ENCODE peak calls at places on chromosomes 11 and 22, in seven cellular contexts. S is stimulated activated CD4-positive, alpha-beta T cell treated with anti-CD3 and anti-CD28 coated beads, Interleukin-4, amount 100 ng/mL, for 48 hours; K is Peyer's patch; V is frontal cortex; T is fibroblast of the conjunctiva; M is stimulated activated CD8-positive, alpha-beta memory T cell treated with anti-CD3 and anti-CD28 coated beads, Interleukin-15, amount 100 ng/mL, for 4 hours; R is mucosa of gallbladder. X is an unnamed sample.
A peak's percentile ranks its signal among the peaks of the same experiment; 100 is the strongest.

GRCh38 chr11:102194257-102194656 is 84.0 kb downstream of the YAP1 start:
- DNase-seq in S (no peak), K (no peak), V (no peak), T (no peak), M (no peak), R (no peak), X (no peak)

GRCh38 chr11:6927030-6927617 is 898 bp downstream of the ZNF215 start:
- DNase-seq in S (no peak), K (peak; percentile 49), V (no peak), T (no peak), M (no peak), R (no peak), X (no peak)

GRCh38 chr11:35235944-35236666 is 97.1 kb downstream of the CD44 start:
- DNase-seq in S (peak; percentile 24), K (peak; percentile 71), V (no peak), T (no peak), M (peak; percentile 37), R (peak; percentile 83), X (no peak)

GRCh38 chr11:134032501-134033091 is 36.3 kb upstream of the JAM3 start:
- DNase-seq in S (no peak), K (no peak), V (no peak), T (no peak), M (no peak), R (no peak), X (no peak)

GRCh38 chr11:73597340-73597955 is 464 bp downstream of the FAM168A start:
- DNase-seq in S (no peak), K (no peak), V (no peak), T (no peak), M (no peak), R (no peak), X (no peak)

GRCh38 chr11:76800466-76801200 is 17.5 kb downstream of the TSKU start:
- DNase-seq in S (no peak), K (no peak), V (no peak), T (no peak), M (no peak), R (no peak), X (no peak)

GRCh38 chr11:45922425-45923082 is at the start of gene LARGE2:
- DNase-seq in S (no peak), K (no peak), V (no peak), T (no peak), M (no peak), R (no peak), X (no peak)

GRCh38 chr11:48025293-48025982 is 45.1 kb downstream of the PTPRJ start:
- DNase-seq in S (no peak), K (no peak), V (no peak), T (no peak), M (no peak), R (no peak), X (no peak)

GRCh38 chr22:44424867-44425351 is 73.1 kb downstream of the RTL6 start:
- DNase-seq in S (no peak), K (no peak), V (no peak), T (no peak), M (no peak), R (no peak), X (no peak)

GRCh38 chr22:36743011-36743410 is 32.9 kb downstream of the IFT27 start:
- DNase-seq in S (no peak), K (peak; percentile 22), V (no peak), T (no peak), M (no peak), R (no peak), X (no peak)

GRCh38 chr22:45645526-45646414 is 25.9 kb upstream of the ATXN10 start:
- DNase-seq in S (peak; percentile 84), K (peak; percentile 84), V (peak; percentile 71), T (peak; percentile 9), M (peak; percentile 52), R (peak; percentile 78), X (peak; percentile 66)

GRCh38 chr11:103433380-103433779 is 324.2 kb downstream of the DYNC2H1 start:
- DNase-seq in S (no peak), K (no peak), V (no peak), T (peak; percentile 50), M (no peak), R (no peak), X (no peak)

GRCh38 chr22:44729391-44730012 is 22.9 kb upstream of the ARHGAP8 start:
- DNase-seq in S (no peak), K (no peak), V (peak; percentile 69), T (peak; percentile 21), M (no peak), R (peak; percentile 61), X (peak; percentile 18)

GRCh38 chr11:1494650-1495049 is 8.1 kb upstream of the MOB2 start:
- DNase-seq in S (no peak), K (no peak), V (no peak), T (no peak), M (no peak), R (no peak), X (no peak)